ENCODE peak calls at places on chromosomes 12 and 14, in eight cellular contexts. L, K, Q, E, J, M, X and T are unnamed samples.

GRCh38 chr14:63542231-63542999 is 762 bp downstream of the PPP2R5E start:
- DNase-seq in E (peak; percentile 13), M (peak; percentile 12), L (peak; percentile 65), Q (no peak), J (no peak), X (no peak), K (peak; percentile 50), T (no peak)

GRCh38 chr12:130711751-130712150 is 4.3 kb downstream of the RIMBP2 start:
- DNase-seq in M (no peak), X (peak; percentile 10), J (no peak), L (no peak), Q (no peak), K (peak; percentile 23), E (no peak), T (no peak)

GRCh38 chr12:89707623-89707991 is 1.0 kb downstream of the ATP2B1 start:
- DNase-seq in E (peak; percentile 54), Q (peak; percentile 25), L (peak; percentile 23), X (no peak), K (peak; percentile 43), M (peak; percentile 9), J (no peak), T (no peak)

GRCh38 chr12:107296681-107297086 is 203.3 kb upstream of the CRY1 start:
- DNase-seq in X (no peak), J (no peak), Q (no peak), L (no peak), M (no peak), E (no peak), K (no peak), T (no peak)

GRCh38 chr12:105480162-105480561 is 149.7 kb downstream of the C12orf75 start:
- DNase-seq in M (no peak), K (no peak), L (no peak), Q (no peak), E (no peak), J (no peak), X (no peak), T (peak; percentile 31)

GRCh38 chr14:55760801-55761200 is 180.8 kb downstream of the KTN1 start:
- DNase-seq in Q (no peak), J (no peak), L (no peak), X (no peak), K (no peak), E (no peak), M (no peak), T (no peak)

GRCh38 chr14:50955373-50956043 is 11.2 kb upstream of the PYGL start:
- DNase-seq in M (peak; percentile 23), J (peak; percentile 6), Q (peak; percentile 49), E (no peak), X (no peak), L (peak; percentile 93), K (peak; percentile 70), T (peak; percentile 96)

GRCh38 chr12:45246202-45246601 is 30.3 kb downstream of the ANO6 start:
- DNase-seq in L (no peak), K (no peak), Q (no peak), J (no peak), X (no peak), E (no peak), M (no peak), T (peak; percentile 71)

GRCh38 chr14:104359301-104359968 is 220.1 kb upstream of the C14orf180 start:
- DNase-seq in K (peak; percentile 18), L (no peak), E (no peak), M (no peak), J (no peak), X (no peak), Q (no peak), T (no peak)

GRCh38 chr12:20262131-20262530 is 106.2 kb upstream of the PDE3A start:
- DNase-seq in M (no peak), J (no peak), K (no peak), X (no peak), E (no peak), Q (no peak), L (no peak), T (no peak)

GRCh38 chr14:93984070-93984469 is 7.7 kb upstream of the ASB2 start:
- DNase-seq in E (no peak), L (peak; percentile 35), Q (no peak), M (no peak), K (no peak), J (no peak), X (no peak), T (peak; percentile 81)